ENCODE peak calls at places on chromosomes 2 and 18, in eight cellular contexts. W is ovary; A is fibroblast of lung; P is tibial artery; F is esophagus squamous epithelium; V is CD4-positive, alpha-beta T cell; G is cardiac muscle cell; Q is A549. H is an unnamed sample.

GRCh38 chr2:239727776-239728600 is 297.2 kb downstream of the NDUFA10 start:
- DNase-seq in W (no peak), A (no peak), P (peak), F (no peak), V (no peak), G (no peak), Q (no peak), H (no peak)

GRCh38 chr2:179237209-179237946 is 27.3 kb downstream of the SESTD1 start:
- DNase-seq in W (no peak), A (no peak), P (no peak), F (no peak), V (no peak), G (no peak), Q (no peak), H (no peak)

GRCh38 chr2:85409719-85410583 is at the start of gene CAPG:
- DNase-seq in W (no peak), A (no peak), P (no peak), F (no peak), V (peak), G (no peak), Q (no peak), H (peak)

GRCh38 chr2:11870064-11870463 is 123.6 kb downstream of the LPIN1 start:
- DNase-seq in W (no peak), A (no peak), P (no peak), F (no peak), V (no peak), G (no peak), Q (no peak), H (no peak)

GRCh38 chr2:8821276-8822217 is 15.9 kb downstream of the KIDINS220 start:
- DNase-seq in W (peak), A (peak), P (peak), F (no peak), V (no peak), G (peak), Q (no peak), H (no peak)

GRCh38 chr2:147989809-147990403 is 30.6 kb downstream of the ORC4 start:
- DNase-seq in W (no peak), A (peak), P (no peak), F (no peak), V (no peak), G (peak), Q (peak), H (no peak)

GRCh38 chr2:173075781-173076556 is at the start of gene MAP3K20:
- DNase-seq in W (peak), A (peak), P (peak), F (no peak), V (no peak), G (peak), Q (no peak), H (peak)

GRCh38 chr2:229768235-229768634 is 53.9 kb upstream of the DNER start:
- DNase-seq in W (no peak), A (no peak), P (no peak), F (no peak), V (no peak), G (peak), Q (no peak), H (no peak)

GRCh38 chr2:155965415-155966070 is 367.0 kb downstream of the NR4A2 start:
- DNase-seq in W (no peak), A (no peak), P (no peak), F (no peak), V (no peak), G (no peak), Q (no peak), H (no peak)

GRCh38 chr2:128474014-128474961 is 155.6 kb upstream of the HS6ST1 start:
- DNase-seq in W (no peak), A (no peak), P (no peak), F (no peak), V (no peak), G (no peak), Q (no peak), H (peak)

GRCh38 chr2:63034575-63034974 is 16.1 kb upstream of the OTX1 start:
- DNase-seq in W (no peak), A (no peak), P (no peak), F (no peak), V (no peak), G (no peak), Q (no peak), H (no peak)

GRCh38 chr2:1360132-1360531 is 53.1 kb upstream of the TPO start:
- DNase-seq in W (no peak), A (no peak), P (no peak), F (no peak), V (no peak), G (no peak), Q (no peak), H (no peak)

GRCh38 chr2:155546715-155547555 is 785.6 kb downstream of the NR4A2 start:
- DNase-seq in W (no peak), A (no peak), P (no peak), F (no peak), V (no peak), G (no peak), Q (no peak), H (no peak)

GRCh38 chr18:22822024-22822423 is 111.1 kb upstream of the RBBP8 start:
- DNase-seq in W (no peak), A (peak), P (no peak), F (no peak), V (no peak), G (peak), Q (no peak), H (no peak)

GRCh38 chr18:3251249-3251962 is 3.8 kb downstream of the MYL12A start:
- DNase-seq in W (no peak), A (no peak), P (no peak), F (no peak), V (no peak), G (no peak), Q (no peak), H (no peak)
- H3K27ac ChIP-seq in W (no peak), A (peak), P (peak), F (peak), V (peak), G (peak), Q (no peak), H (no peak)

GRCh38 chr2:237232166-237232565 is 146.5 kb downstream of the COPS8 start:
- DNase-seq in W (no peak), A (no peak), P (no peak), F (no peak), V (no peak), G (no peak), Q (no peak), H (no peak)
- H3K27ac ChIP-seq in W (no peak), A (no peak), P (peak), F (no peak), V (no peak), G (no peak), Q (peak), H (no peak)

GRCh38 chr2:152500777-152501176 is 165.8 kb downstream of the FMNL2 start:
- DNase-seq in W (no peak), A (no peak), P (peak), F (no peak), V (no peak), G (no peak), Q (no peak), H (no peak)
- H3K27ac ChIP-seq in W (no peak), A (no peak), P (peak), F (peak), V (no peak), G (no peak), Q (peak), H (no peak)

DNA sequence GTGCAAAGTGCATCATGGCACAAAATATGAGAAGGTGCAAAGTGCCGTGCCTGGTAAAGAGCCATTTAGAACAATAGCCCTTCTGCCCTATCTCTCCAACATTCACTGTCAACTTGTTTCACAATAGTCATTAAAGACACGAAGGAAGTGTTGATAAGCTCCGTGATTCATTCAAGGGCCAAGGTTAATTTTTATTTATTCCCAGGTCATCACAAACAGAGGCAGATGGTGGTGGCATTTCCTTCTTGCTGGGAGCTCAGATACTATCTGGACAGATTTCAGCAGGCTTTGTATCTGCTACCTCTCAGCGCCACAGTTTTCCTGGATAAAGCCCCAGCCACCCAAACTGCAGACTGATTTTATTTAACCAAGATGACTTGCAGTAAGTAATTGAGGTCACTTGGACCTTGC is 309.3 kb downstream of the ZNF521 start:
- DNase-seq in W (no peak), A (no peak), P (no peak), F (no peak), V (no peak), G (peak), Q (no peak), H (no peak)
- H3K27ac ChIP-seq in W (no peak), A (no peak), P (no peak), F (no peak), V (no peak), G (no peak), Q (no peak), H (no peak)

DNA sequence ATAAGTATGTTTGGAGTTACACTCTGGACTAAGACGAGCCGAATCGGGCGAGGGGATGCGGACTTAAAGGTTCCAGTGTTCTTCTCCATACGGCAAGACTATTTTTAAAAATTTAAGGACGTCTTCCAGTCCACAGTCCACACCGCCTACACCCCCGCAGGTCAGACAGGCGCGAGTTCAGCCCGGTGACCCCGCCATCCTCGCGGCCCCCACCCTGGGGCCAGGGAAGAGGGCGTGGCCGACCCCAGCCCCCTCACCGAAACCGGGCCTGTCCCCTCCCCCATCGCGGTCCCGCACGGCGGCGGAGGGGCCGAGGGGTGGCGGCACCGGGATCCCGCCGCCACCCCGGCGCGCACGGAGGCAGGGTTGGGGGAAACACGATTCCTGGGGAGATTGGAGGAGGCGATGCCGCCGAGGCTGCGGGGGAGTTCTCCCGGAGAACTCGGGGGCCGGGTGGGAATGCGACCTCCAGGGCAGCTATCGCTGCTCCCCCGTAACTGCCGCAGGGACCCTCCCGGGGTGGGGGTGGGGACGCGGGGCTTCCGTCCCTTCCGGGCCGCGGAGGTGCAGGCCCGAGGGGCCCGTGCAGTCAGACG is 24.6 kb upstream of the SMAD7 start:
- DNase-seq in W (no peak), A (no peak), P (no peak), F (no peak), V (no peak), G (no peak), Q (no peak), H (no peak)
- H3K27ac ChIP-seq in W (no peak), A (peak), P (peak), F (peak), V (no peak), G (peak), Q (peak), H (no peak)

GRCh38 chr2:181124499-181124898 is 144.1 kb downstream of the UBE2E3 start:
- DNase-seq in W (no peak), A (peak), P (no peak), F (no peak), V (no peak), G (peak), Q (no peak), H (no peak)
- H3K27ac ChIP-seq in W (no peak), A (no peak), P (no peak), F (no peak), V (peak), G (no peak), Q (no peak), H (peak)

DNA sequence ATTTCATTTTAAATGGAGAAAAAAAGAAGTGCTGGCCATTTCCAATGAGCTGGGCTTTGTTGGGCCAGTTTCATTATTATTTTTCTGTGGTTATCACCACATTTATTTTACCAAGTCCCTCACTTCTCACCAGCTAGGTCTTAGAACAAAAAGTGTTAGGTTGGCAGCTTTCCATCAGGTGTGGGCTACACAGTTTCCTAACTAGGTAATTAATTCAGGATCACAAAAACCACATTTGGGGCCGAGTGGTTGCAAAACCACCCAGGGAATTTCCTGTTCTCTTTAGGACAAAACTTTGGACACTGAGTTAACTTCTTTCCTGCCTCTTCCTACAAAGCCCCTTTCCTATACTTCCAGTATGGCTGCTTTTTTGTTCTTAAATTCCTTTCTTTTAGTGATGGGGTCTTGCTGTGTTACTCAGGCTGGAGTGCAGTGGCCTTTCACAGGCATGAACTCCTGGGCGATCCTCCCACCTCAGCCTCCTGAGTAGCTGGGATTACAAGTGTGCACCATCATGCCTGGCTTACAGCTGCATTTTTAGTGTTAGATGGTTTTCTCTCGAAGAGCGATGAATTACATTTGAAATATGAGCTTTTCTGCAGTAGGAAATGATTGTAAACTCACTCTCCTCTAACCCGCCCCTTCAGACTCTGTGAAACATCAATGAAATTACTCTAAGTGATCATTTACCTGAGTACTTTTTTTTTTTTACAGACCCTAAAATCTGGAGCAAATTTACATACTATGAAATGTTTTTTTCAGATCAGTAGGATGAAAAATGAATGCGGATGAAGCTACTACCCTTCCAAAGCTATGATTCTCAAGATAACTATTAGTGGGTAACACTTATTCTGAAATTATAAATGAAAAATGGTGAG is 2.6 kb upstream of the ZFP36L2 start:
- DNase-seq in W (no peak), A (no peak), P (no peak), F (no peak), V (no peak), G (peak), Q (no peak), H (peak)
- H3K27ac ChIP-seq in W (no peak), A (peak), P (peak), F (peak), V (peak), G (no peak), Q (peak), H (peak)

GRCh38 chr2:150663143-150663542 is 175.7 kb upstream of the RND3 start:
- DNase-seq in W (no peak), A (peak), P (no peak), F (no peak), V (no peak), G (peak), Q (no peak), H (peak)
- H3K27ac ChIP-seq in W (no peak), A (peak), P (no peak), F (no peak), V (no peak), G (no peak), Q (peak), H (no peak)

DNA sequence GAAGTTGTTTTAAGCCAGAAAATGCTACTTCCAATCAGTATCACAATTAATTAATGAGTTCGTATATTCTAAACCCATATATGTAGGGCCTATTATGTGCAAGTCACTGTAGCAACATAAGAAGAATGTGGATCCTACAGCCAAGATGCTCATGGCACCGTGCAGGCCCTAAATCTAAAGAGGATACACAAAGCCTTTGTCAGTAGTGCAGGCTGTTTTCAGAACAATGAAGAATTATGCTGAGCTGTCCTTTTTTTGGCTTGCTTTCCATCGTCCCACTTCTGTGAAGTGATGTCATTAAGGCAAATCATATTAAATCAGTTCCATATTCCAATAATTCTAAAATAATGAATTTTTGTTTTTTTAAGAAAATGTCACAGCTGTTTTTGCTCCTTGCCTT is 565.7 kb downstream of the STK39 start:
- DNase-seq in W (no peak), A (no peak), P (no peak), F (no peak), V (no peak), G (no peak), Q (no peak), H (no peak)
- H3K27ac ChIP-seq in W (no peak), A (no peak), P (no peak), F (no peak), V (no peak), G (no peak), Q (no peak), H (no peak)

H was measured in DND-41.